ENCODE peak calls at places on chromosomes 16 and 17, in nine cellular contexts. N, G, W, J, V, Z, Y, R and H are unnamed samples.
A peak's percentile ranks its signal among the peaks of the same experiment; 100 is the strongest.

GRCh38 chr16:9957002-9957401 is 225.2 kb downstream of the GRIN2A start:
- DNase-seq in N (no peak), G (no peak), W (no peak), J (no peak), V (no peak), Z (no peak), Y (no peak), R (no peak), H (no peak)

GRCh38 chr16:57144027-57144426 is 41.8 kb downstream of the PSME3IP1 start:
- DNase-seq in N (no peak), G (no peak), W (no peak), J (no peak), V (no peak), Z (no peak), Y (no peak), R (no peak), H (no peak)

GRCh38 chr17:73719588-73720071 is 75.4 kb upstream of the SDK2 start:
- DNase-seq in N (no peak), G (no peak), W (no peak), J (no peak), V (no peak), Z (peak; percentile 89), Y (no peak), R (no peak), H (no peak)

GRCh38 chr16:79664407-79664806 is 63.9 kb upstream of the MAF start:
- DNase-seq in N (no peak), G (no peak), W (no peak), J (no peak), V (no peak), Z (no peak), Y (no peak), R (no peak), H (no peak)

GRCh38 chr17:29593546-29594440 is 861 bp downstream of the ANKRD13B start:
- DNase-seq in N (no peak), G (no peak), W (peak; percentile 43), J (peak; percentile 44), V (no peak), Z (peak; percentile 89), Y (no peak), R (no peak), H (peak; percentile 47)

GRCh38 chr17:45310380-45311324 is 6.2 kb downstream of the MAP3K14 start:
- DNase-seq in N (no peak), G (no peak), W (peak; percentile 59), J (no peak), V (no peak), Z (no peak), Y (peak; percentile 97), R (peak; percentile 86), H (peak; percentile 71)

GRCh38 chr16:49700928-49701685 is 154.8 kb downstream of the ZNF423 start:
- DNase-seq in N (no peak), G (no peak), W (no peak), J (no peak), V (no peak), Z (peak; percentile 60), Y (no peak), R (no peak), H (no peak)

GRCh38 chr16:79395631-79396030 is 204.9 kb downstream of the MAF start:
- DNase-seq in N (no peak), G (no peak), W (no peak), J (no peak), V (no peak), Z (no peak), Y (no peak), R (no peak), H (no peak)

GRCh38 chr17:79515646-79516604 is 94.9 kb downstream of the RBFOX3 start:
- DNase-seq in N (no peak), G (no peak), W (no peak), J (no peak), V (no peak), Z (peak; percentile 44), Y (no peak), R (no peak), H (peak; percentile 31)

GRCh38 chr17:60354223-60354622 is 37.7 kb downstream of the USP32 start:
- DNase-seq in N (no peak), G (no peak), W (no peak), J (no peak), V (peak; percentile 59), Z (no peak), Y (no peak), R (no peak), H (no peak)

GRCh38 chr16:84647830-84648594 is at the start of gene KLHL36:
- DNase-seq in N (peak; percentile 66), G (peak; percentile 46), W (peak; percentile 57), J (peak; percentile 15), V (no peak), Z (peak; percentile 52), Y (peak; percentile 40), R (peak; percentile 52), H (peak; percentile 35)

GRCh38 chr16:84599528-84600202 is 18.2 kb downstream of the COTL1 start:
- DNase-seq in N (no peak), G (peak; percentile 64), W (no peak), J (peak; percentile 43), V (peak; percentile 47), Z (peak; percentile 92), Y (peak; percentile 29), R (no peak), H (peak; percentile 44)

GRCh38 chr16:87826798-87827587 is 42.3 kb downstream of the SLC7A5 start:
- DNase-seq in N (no peak), G (no peak), W (no peak), J (no peak), V (no peak), Z (no peak), Y (no peak), R (no peak), H (peak; percentile 63)

GRCh38 chr16:74586948-74587347 is 20.0 kb downstream of the GLG1 start:
- DNase-seq in N (no peak), G (no peak), W (no peak), J (peak; percentile 21), V (no peak), Z (no peak), Y (peak; percentile 23), R (no peak), H (no peak)
- H3K4me3 ChIP-seq in N (no peak overlapping the region), G (no peak overlapping the region), W (no peak overlapping the region), J (no peak overlapping the region), V (no peak overlapping the region), Z (no peak overlapping the region), Y (no peak overlapping the region), R (no peak overlapping the region), H (no peak overlapping the region)

GRCh38 chr17:77717941-77718668 is 240.4 kb upstream of the TNRC6C start:
- DNase-seq in N (no peak), G (no peak), W (no peak), J (no peak), V (no peak), Z (peak; percentile 85), Y (no peak), R (no peak), H (no peak)
- H3K4me3 ChIP-seq in N (no peak overlapping the region), G (no peak overlapping the region), W (no peak overlapping the region), J (no peak overlapping the region), V (no peak overlapping the region), Z (no peak overlapping the region), Y (no peak overlapping the region), R (no peak overlapping the region), H (no peak overlapping the region)

GRCh38 chr17:56678249-56679144 is 85.0 kb downstream of the NOG start:
- DNase-seq in N (no peak), G (no peak), W (no peak), J (peak; percentile 23), V (no peak), Z (peak; percentile 57), Y (no peak), R (no peak), H (peak; percentile 15)
- H3K4me3 ChIP-seq in N (peak overlapping the region; percentile 1), G (no peak overlapping the region), W (peak overlapping the region; percentile 4), J (peak overlapping the region; percentile 28), V (peak overlapping the region; percentile 2), Z (peak overlapping the region; percentile 60), Y (no peak overlapping the region), R (no peak overlapping the region), H (no peak overlapping the region)

GRCh38 chr16:680967-681745 is 946 bp downstream of the STUB1 start:
- DNase-seq in N (no peak), G (no peak), W (no peak), J (peak; percentile 38), V (no peak), Z (peak; percentile 53), Y (peak; percentile 54), R (peak; percentile 58), H (peak; percentile 84)

GRCh38 chr16:681746-682427 is 1.7 kb downstream of the STUB1 start:
- DNase-seq in N (no peak), G (no peak), W (no peak), J (no peak), V (no peak), Z (no peak), Y (no peak), R (peak; percentile 42), H (peak; percentile 56)

GRCh38 chr16:684067-684794 is at the start of gene JMJD8:
- DNase-seq in N (peak; percentile 95), G (peak; percentile 98), W (peak; percentile 99), J (peak; percentile 97), V (peak; percentile 60), Z (peak; percentile 97), Y (peak; percentile 96), R (peak; percentile 97), H (peak; percentile 94)

GRCh38 chr16:683396-684066 is 603 bp downstream of the JMJD8 start:
- DNase-seq in N (no peak), G (no peak), W (no peak), J (no peak), V (no peak), Z (peak; percentile 33), Y (peak; percentile 24), R (peak; percentile 40), H (no peak)

GRCh38 chr16:682493-683395 is 1.4 kb downstream of the JMJD8 start:
- DNase-seq in N (no peak), G (no peak), W (no peak), J (no peak), V (no peak), Z (no peak), Y (no peak), R (no peak), H (no peak)
- H3K4me3 ChIP-seq in N (no peak overlapping the region), G (no peak overlapping the region), W (peak overlapping the region; percentile 83), J (no peak overlapping the region), V (peak overlapping the region; percentile 67), Z (peak overlapping the region; percentile 55), Y (no peak overlapping the region), R (no peak overlapping the region), H (peak overlapping the region; percentile 51)